ENCODE peak calls at places on chromosome 14, in nine cellular contexts. O is C1 segment of cervical spinal cord; Q is dermis microvascular lymphatic vessel endothelial cell; V is caudate nucleus; N is activated gamma-delta T cell treated with Interleukin-2 at 50 U/mL for 16 hours; L is effector memory CD8-positive, alpha-beta T cell; U is iris pigment epithelial cell; B is T-helper 9 cell; M is activated T-cell treated with anti-CD3 and anti-CD28 coated beads for 4 hours. C is an unnamed sample.
A peak's percentile ranks its signal among the peaks of the same experiment; 100 is the strongest.

GRCh38 chr14:95498622-95499353 is 17.7 kb downstream of the SYNE3 start:
- DNase-seq in O (peak; percentile 38), Q (no peak), V (peak; percentile 51), N (no peak), L (no peak), U (no peak), B (no peak), M (no peak), C (no peak)

GRCh38 chr14:57403521-57403864 is 13.1 kb downstream of the NAA30 start:
- DNase-seq in O (no peak), Q (no peak), V (no peak), N (no peak), L (no peak), U (peak; percentile 26), B (no peak), M (no peak), C (no peak)

GRCh38 chr14:96255501-96256366 is at the start of gene BDKRB1:
- DNase-seq in O (no peak), Q (no peak), V (no peak), N (no peak), L (no peak), U (peak; percentile 98), B (no peak), M (no peak), C (no peak)

GRCh38 chr14:60756847-60757246 is 22.3 kb downstream of the MNAT1 start:
- DNase-seq in O (no peak), Q (no peak), V (no peak), N (no peak), L (no peak), U (peak; percentile 30), B (no peak), M (no peak), C (no peak)

GRCh38 chr14:53399057-53399456 is 245.9 kb upstream of the DDHD1 start:
- DNase-seq in O (no peak), Q (no peak), V (no peak), N (no peak), L (no peak), U (peak; percentile 62), B (no peak), M (no peak), C (no peak)

GRCh38 chr14:61470954-61471279 is 149.5 kb downstream of the PRKCH start:
- DNase-seq in O (no peak), Q (no peak), V (no peak), N (no peak), L (no peak), U (no peak), B (no peak), M (no peak), C (no peak)

GRCh38 chr14:85516239-85517112 is 13.5 kb upstream of the FLRT2 start:
- DNase-seq in O (no peak), Q (no peak), V (no peak), N (no peak), L (no peak), U (peak; percentile 91), B (no peak), M (no peak), C (no peak)

GRCh38 chr14:100051103-100051502 is 14.1 kb upstream of the EVL start:
- DNase-seq in O (no peak), Q (no peak), V (no peak), N (no peak), L (no peak), U (no peak), B (no peak), M (no peak), C (no peak)

GRCh38 chr14:76742961-76743360 is 18.3 kb upstream of the VASH1 start:
- DNase-seq in O (no peak), Q (no peak), V (no peak), N (no peak), L (no peak), U (no peak), B (no peak), M (no peak), C (no peak)

GRCh38 chr14:20332386-20332945 is 613 bp downstream of the CCNB1IP1 start:
- DNase-seq in O (peak; percentile 45), Q (no peak), V (no peak), N (no peak), L (no peak), U (peak; percentile 24), B (no peak), M (no peak), C (no peak)

GRCh38 chr14:90107789-90108188 is 46.0 kb downstream of the KCNK13 start:
- DNase-seq in O (no peak), Q (no peak), V (no peak), N (no peak), L (no peak), U (no peak), B (no peak), M (no peak), C (no peak)

GRCh38 chr14:51157012-51157411 is 62.1 kb upstream of the TRIM9 start:
- DNase-seq in O (no peak), Q (peak; percentile 17), V (no peak), N (no peak), L (no peak), U (peak; percentile 34), B (no peak), M (no peak), C (no peak)

GRCh38 chr14:95495093-95495492 is 21.4 kb downstream of the SYNE3 start:
- DNase-seq in O (no peak), Q (no peak), V (no peak), N (no peak), L (no peak), U (no peak), B (no peak), M (no peak), C (no peak)

GRCh38 chr14:99156814-99157213 is 115.2 kb downstream of the BCL11B start:
- DNase-seq in O (no peak), Q (no peak), V (no peak), N (no peak), L (no peak), U (no peak), B (no peak), M (no peak), C (no peak)

GRCh38 chr14:95786566-95786965 is 72.6 kb upstream of the TCL1A start:
- DNase-seq in O (no peak), Q (no peak), V (no peak), N (no peak), L (no peak), U (no peak), B (no peak), M (no peak), C (no peak)

GRCh38 chr14:100605706-100606686 is 18.8 kb upstream of the BEGAIN start:
- DNase-seq in O (no peak), Q (no peak), V (no peak), N (no peak), L (no peak), U (peak; percentile 21), B (no peak), M (no peak), C (no peak)

GRCh38 chr14:56216631-56217379 is 98.6 kb downstream of the PELI2 start:
- DNase-seq in O (peak; percentile 57), Q (no peak), V (peak; percentile 16), N (peak; percentile 21), L (no peak), U (peak; percentile 47), B (no peak), M (no peak), C (no peak)

C was measured in stimulated activated CD4-positive, alpha-beta T cell treated with anti-CD3 and anti-CD28 coated beads, Interleukin-12 subunit alpha, Interleukin-12 subunit beta, amount 100 ng/mL, for 48 hours.